ENCODE peak calls at places on chromosomes 12 and 14, in seven cellular contexts. One of them, this sample, is unnamed.

GRCh38 chr12:45388545-45388944 is 172.7 kb downstream of the ANO6 start:
- DNase-seq in CD4-positive, alpha-beta memory T cell: no peak
- DNase-seq in fibroblast of gingiva: peak
- DNase-seq in stimulated activated naive CD4-positive, alpha-beta T cell treated with Interleukin-2 at 50 U/mL for 16 hours: no peak
- DNase-seq in ACHN: peak
- DNase-seq in renal cortical epithelial cell: peak
- DNase-seq in skeletal muscle cell: no peak
- DNase-seq in this sample: no peak

GRCh38 chr12:27081668-27082091 is 698 bp downstream of the C12orf71 start:
- DNase-seq in stimulated activated naive CD4-positive, alpha-beta T cell treated with Interleukin-2 at 50 U/mL for 16 hours: no peak
- DNase-seq in renal cortical epithelial cell: no peak
- DNase-seq in fibroblast of gingiva: no peak
- DNase-seq in skeletal muscle cell: no peak
- DNase-seq in CD4-positive, alpha-beta memory T cell: no peak
- DNase-seq in ACHN: no peak
- DNase-seq in this sample: no peak

GRCh38 chr12:58873496-58873895 is 46.8 kb downstream of the LRIG3 start:
- DNase-seq in fibroblast of gingiva: no peak
- DNase-seq in CD4-positive, alpha-beta memory T cell: no peak
- DNase-seq in renal cortical epithelial cell: peak
- DNase-seq in skeletal muscle cell: no peak
- DNase-seq in ACHN: peak
- DNase-seq in stimulated activated naive CD4-positive, alpha-beta T cell treated with Interleukin-2 at 50 U/mL for 16 hours: no peak
- DNase-seq in this sample: no peak

GRCh38 chr14:94354638-94355185 is 31.6 kb upstream of the SERPINA6 start:
- DNase-seq in renal cortical epithelial cell: no peak
- DNase-seq in stimulated activated naive CD4-positive, alpha-beta T cell treated with Interleukin-2 at 50 U/mL for 16 hours: no peak
- DNase-seq in skeletal muscle cell: no peak
- DNase-seq in CD4-positive, alpha-beta memory T cell: no peak
- DNase-seq in fibroblast of gingiva: no peak
- DNase-seq in ACHN: no peak
- DNase-seq in this sample: no peak

GRCh38 chr12:90854136-90854689 is 100.8 kb downstream of the CCER1 start:
- DNase-seq in skeletal muscle cell: peak
- DNase-seq in CD4-positive, alpha-beta memory T cell: peak
- DNase-seq in fibroblast of gingiva: peak
- DNase-seq in ACHN: peak
- DNase-seq in stimulated activated naive CD4-positive, alpha-beta T cell treated with Interleukin-2 at 50 U/mL for 16 hours: no peak
- DNase-seq in renal cortical epithelial cell: peak
- DNase-seq in this sample: no peak

GRCh38 chr14:99119554-99119953 is 152.4 kb downstream of the BCL11B start:
- DNase-seq in fibroblast of gingiva: no peak
- DNase-seq in skeletal muscle cell: no peak
- DNase-seq in stimulated activated naive CD4-positive, alpha-beta T cell treated with Interleukin-2 at 50 U/mL for 16 hours: no peak
- DNase-seq in ACHN: no peak
- DNase-seq in CD4-positive, alpha-beta memory T cell: no peak
- DNase-seq in renal cortical epithelial cell: no peak
- DNase-seq in this sample: peak

GRCh38 chr14:104826858-104827172 is 25.9 kb downstream of the ZBTB42 start:
- DNase-seq in skeletal muscle cell: no peak
- DNase-seq in CD4-positive, alpha-beta memory T cell: peak
- DNase-seq in renal cortical epithelial cell: no peak
- DNase-seq in ACHN: no peak
- DNase-seq in stimulated activated naive CD4-positive, alpha-beta T cell treated with Interleukin-2 at 50 U/mL for 16 hours: no peak
- DNase-seq in fibroblast of gingiva: no peak
- DNase-seq in this sample: no peak

GRCh38 chr12:12305568-12306300 is 38.9 kb upstream of the LRP6 start:
- DNase-seq in renal cortical epithelial cell: no peak
- DNase-seq in skeletal muscle cell: no peak
- DNase-seq in ACHN: no peak
- DNase-seq in fibroblast of gingiva: no peak
- DNase-seq in stimulated activated naive CD4-positive, alpha-beta T cell treated with Interleukin-2 at 50 U/mL for 16 hours: no peak
- DNase-seq in CD4-positive, alpha-beta memory T cell: no peak
- DNase-seq in this sample: no peak

GRCh38 chr14:24368215-24368561 is 204 bp downstream of the NFATC4 start:
- DNase-seq in CD4-positive, alpha-beta memory T cell: no peak
- DNase-seq in stimulated activated naive CD4-positive, alpha-beta T cell treated with Interleukin-2 at 50 U/mL for 16 hours: no peak
- DNase-seq in ACHN: no peak
- DNase-seq in skeletal muscle cell: no peak
- DNase-seq in renal cortical epithelial cell: no peak
- DNase-seq in fibroblast of gingiva: no peak
- DNase-seq in this sample: no peak

GRCh38 chr12:66775941-66776340 is 97.1 kb upstream of the GRIP1 start:
- DNase-seq in renal cortical epithelial cell: no peak
- DNase-seq in CD4-positive, alpha-beta memory T cell: no peak
- DNase-seq in skeletal muscle cell: no peak
- DNase-seq in fibroblast of gingiva: no peak
- DNase-seq in stimulated activated naive CD4-positive, alpha-beta T cell treated with Interleukin-2 at 50 U/mL for 16 hours: no peak
- DNase-seq in ACHN: no peak
- DNase-seq in this sample: no peak

GRCh38 chr14:50475460-50475859 is 56.9 kb downstream of the MAP4K5 start:
- DNase-seq in stimulated activated naive CD4-positive, alpha-beta T cell treated with Interleukin-2 at 50 U/mL for 16 hours: no peak
- DNase-seq in CD4-positive, alpha-beta memory T cell: no peak
- DNase-seq in ACHN: no peak
- DNase-seq in fibroblast of gingiva: no peak
- DNase-seq in renal cortical epithelial cell: no peak
- DNase-seq in skeletal muscle cell: no peak
- DNase-seq in this sample: no peak

GRCh38 chr14:57970175-57970574 is 104.3 kb upstream of the SLC35F4 start:
- DNase-seq in fibroblast of gingiva: no peak
- DNase-seq in stimulated activated naive CD4-positive, alpha-beta T cell treated with Interleukin-2 at 50 U/mL for 16 hours: no peak
- DNase-seq in CD4-positive, alpha-beta memory T cell: no peak
- DNase-seq in ACHN: no peak
- DNase-seq in skeletal muscle cell: no peak
- DNase-seq in renal cortical epithelial cell: no peak
- DNase-seq in this sample: no peak

GRCh38 chr12:6723607-6724408 is at the start of gene COPS7A:
- DNase-seq in CD4-positive, alpha-beta memory T cell: peak
- DNase-seq in skeletal muscle cell: peak
- DNase-seq in ACHN: peak
- DNase-seq in fibroblast of gingiva: peak
- DNase-seq in stimulated activated naive CD4-positive, alpha-beta T cell treated with Interleukin-2 at 50 U/mL for 16 hours: peak
- DNase-seq in renal cortical epithelial cell: peak
- DNase-seq in this sample: peak

GRCh38 chr12:75660107-75660530 is 148.7 kb upstream of the KRR1 start:
- DNase-seq in renal cortical epithelial cell: peak
- DNase-seq in CD4-positive, alpha-beta memory T cell: no peak
- DNase-seq in stimulated activated naive CD4-positive, alpha-beta T cell treated with Interleukin-2 at 50 U/mL for 16 hours: no peak
- DNase-seq in skeletal muscle cell: peak
- DNase-seq in fibroblast of gingiva: peak
- DNase-seq in ACHN: peak
- DNase-seq in this sample: no peak